ENCODE peak calls at places on chromosome 1, in seven cellular contexts. One of them, this sample, is unnamed.

GRCh38 chr1:54839824-54840223 is 38.7 kb upstream of the TTC22 start:
- DNase-seq in renal cortical epithelial cell: no peak
- DNase-seq in neural progenitor cell: no peak
- DNase-seq in NCI-H1105: no peak
- DNase-seq in A172: no peak
- DNase-seq in posterior cingulate gyrus: no peak
- DNase-seq in HTR-8/SVneo: no peak
- DNase-seq in this sample: no peak

GRCh38 chr1:178869114-178869697 is 1.7 kb downstream of the ANGPTL1 start:
- DNase-seq in renal cortical epithelial cell: peak; percentile 40
- DNase-seq in neural progenitor cell: peak; percentile 8
- DNase-seq in NCI-H1105: no peak
- DNase-seq in A172: no peak
- DNase-seq in posterior cingulate gyrus: no peak
- DNase-seq in HTR-8/SVneo: no peak
- DNase-seq in this sample: no peak

GRCh38 chr1:6426972-6427350 is 2.4 kb downstream of the ESPN start:
- DNase-seq in renal cortical epithelial cell: no peak
- DNase-seq in neural progenitor cell: no peak
- DNase-seq in NCI-H1105: no peak
- DNase-seq in A172: no peak
- DNase-seq in posterior cingulate gyrus: no peak
- DNase-seq in HTR-8/SVneo: no peak
- DNase-seq in this sample: no peak

GRCh38 chr1:18045654-18046053 is 61.9 kb upstream of the IGSF21 start:
- DNase-seq in renal cortical epithelial cell: no peak
- DNase-seq in neural progenitor cell: no peak
- DNase-seq in NCI-H1105: no peak
- DNase-seq in A172: no peak
- DNase-seq in posterior cingulate gyrus: no peak
- DNase-seq in HTR-8/SVneo: no peak
- DNase-seq in this sample: no peak

GRCh38 chr1:62177621-62178020 is 17.0 kb upstream of the L1TD1 start:
- DNase-seq in renal cortical epithelial cell: no peak
- DNase-seq in neural progenitor cell: no peak
- DNase-seq in NCI-H1105: no peak
- DNase-seq in A172: no peak
- DNase-seq in posterior cingulate gyrus: no peak
- DNase-seq in HTR-8/SVneo: no peak
- DNase-seq in this sample: no peak

GRCh38 chr1:12153181-12153785 is 13.5 kb upstream of the TNFRSF1B start:
- DNase-seq in renal cortical epithelial cell: no peak
- DNase-seq in neural progenitor cell: no peak
- DNase-seq in NCI-H1105: no peak
- DNase-seq in A172: peak; percentile 58
- DNase-seq in posterior cingulate gyrus: no peak
- DNase-seq in HTR-8/SVneo: peak; percentile 53
- DNase-seq in this sample: no peak

GRCh38 chr1:66181999-66182398 is 352.0 kb upstream of the SGIP1 start:
- DNase-seq in renal cortical epithelial cell: no peak
- DNase-seq in neural progenitor cell: no peak
- DNase-seq in NCI-H1105: no peak
- DNase-seq in A172: no peak
- DNase-seq in posterior cingulate gyrus: no peak
- DNase-seq in HTR-8/SVneo: no peak
- DNase-seq in this sample: no peak

GRCh38 chr1:230149751-230150584 is 82.9 kb downstream of the GALNT2 start:
- DNase-seq in renal cortical epithelial cell: no peak
- DNase-seq in neural progenitor cell: no peak
- DNase-seq in NCI-H1105: no peak
- DNase-seq in A172: no peak
- DNase-seq in posterior cingulate gyrus: no peak
- DNase-seq in HTR-8/SVneo: no peak
- DNase-seq in this sample: no peak